ENCODE peak calls at places on chromosomes 2 and 18, in ten cellular contexts. B is Peyer's patch, Y is tibial nerve, S is stomach, M is testis, G is GM12878, N is transverse colon, A is IMR-90, I is body of pancreas, U is A549. Q is an unnamed sample.

GRCh38 chr2:24836206-24836605 is 43.0 kb downstream of the CENPO start:
- DNase-seq in B (no peak), Y (no peak), S (no peak), M (no peak), G (no peak), N (no peak), A (no peak), I (no peak), U (no peak), Q (no peak)

GRCh38 chr2:75577280-75577679 is 16.5 kb upstream of the EVA1A start:
- DNase-seq in B (no peak), Y (no peak), S (no peak), M (no peak), G (no peak), N (no peak), A (no peak), I (no peak), U (no peak), Q (no peak)

GRCh38 chr18:50879302-50880107 is 587 bp downstream of the ME2 start:
- DNase-seq in B (peak), Y (no peak), S (peak), M (peak), G (no peak), N (peak), A (peak), I (no peak), U (no peak), Q (no peak)

GRCh38 chr2:43220982-43221659 is 5.3 kb downstream of the ZFP36L2 start:
- DNase-seq in B (peak), Y (no peak), S (peak), M (peak), G (no peak), N (peak), A (peak), I (peak), U (no peak), Q (peak)

GRCh38 chr2:147420517-147420916 is 424.3 kb upstream of the ACVR2A start:
- DNase-seq in B (no peak), Y (no peak), S (no peak), M (peak), G (no peak), N (no peak), A (no peak), I (no peak), U (no peak), Q (no peak)

GRCh38 chr2:236849508-236849907 is 236.2 kb upstream of the COPS8 start:
- DNase-seq in B (no peak), Y (no peak), S (no peak), M (no peak), G (no peak), N (no peak), A (no peak), I (no peak), U (no peak), Q (no peak)

GRCh38 chr2:47249427-47249826 is 94.3 kb upstream of the STPG4 start:
- DNase-seq in B (no peak), Y (no peak), S (no peak), M (peak), G (no peak), N (no peak), A (no peak), I (no peak), U (no peak), Q (no peak)

GRCh38 chr18:47912794-47913594 is 17.5 kb downstream of the SMAD2 start:
- DNase-seq in B (no peak), Y (no peak), S (no peak), M (no peak), G (no peak), N (no peak), A (no peak), I (no peak), U (no peak), Q (no peak)

GRCh38 chr2:56191617-56192016 is 7.8 kb downstream of the CCDC85A start:
- DNase-seq in B (no peak), Y (no peak), S (no peak), M (peak), G (no peak), N (no peak), A (peak), I (peak), U (peak), Q (no peak)

GRCh38 chr2:85589982-85590791 is 5.4 kb upstream of the RNF181 start:
- DNase-seq in B (no peak), Y (no peak), S (peak), M (no peak), G (no peak), N (no peak), A (peak), I (peak), U (no peak), Q (no peak)

GRCh38 chr18:66136039-66136438 is 385.2 kb downstream of the CDH7 start:
- DNase-seq in B (no peak), Y (no peak), S (no peak), M (no peak), G (no peak), N (no peak), A (no peak), I (no peak), U (no peak), Q (no peak)

GRCh38 chr18:23274638-23275482 is 139.6 kb downstream of the CABLES1 start:
- DNase-seq in B (no peak), Y (no peak), S (no peak), M (no peak), G (no peak), N (no peak), A (no peak), I (no peak), U (no peak), Q (no peak)

GRCh38 chr2:45962522-45962921 is 311.0 kb downstream of the PRKCE start:
- DNase-seq in B (no peak), Y (no peak), S (peak), M (peak), G (no peak), N (no peak), A (peak), I (peak), U (no peak), Q (peak)

GRCh38 chr2:162152147-162152546 is at the start of gene GCG:
- DNase-seq in B (no peak), Y (no peak), S (no peak), M (no peak), G (no peak), N (no peak), A (no peak), I (no peak), U (no peak), Q (no peak)

GRCh38 chr2:162155093-162155492 is 3.0 kb upstream of the GCG start:
- DNase-seq in B (no peak), Y (no peak), S (no peak), M (no peak), G (no peak), N (no peak), A (no peak), I (no peak), U (no peak), Q (no peak)

GRCh38 chr2:162149940-162150339 is 2.1 kb downstream of the GCG start:
- DNase-seq in B (no peak), Y (no peak), S (no peak), M (no peak), G (no peak), N (no peak), A (no peak), I (no peak), U (no peak), Q (no peak)

GRCh38 chr2:162156149-162156548 is 4.1 kb upstream of the GCG start:
- DNase-seq in B (no peak), Y (no peak), S (no peak), M (no peak), G (no peak), N (no peak), A (no peak), I (no peak), U (no peak), Q (no peak)

GRCh38 chr2:162153608-162154224 is 1.7 kb upstream of the GCG start:
- DNase-seq in B (peak), Y (peak), S (peak), M (peak), G (no peak), N (peak), A (peak), I (peak), U (peak), Q (peak)
- TF ChIP-seq CTCF in B (peak), Y (peak), S (peak), M (no peak), G (peak), N (peak), A (peak), I (peak), U (peak), Q (no peak)

DNA sequence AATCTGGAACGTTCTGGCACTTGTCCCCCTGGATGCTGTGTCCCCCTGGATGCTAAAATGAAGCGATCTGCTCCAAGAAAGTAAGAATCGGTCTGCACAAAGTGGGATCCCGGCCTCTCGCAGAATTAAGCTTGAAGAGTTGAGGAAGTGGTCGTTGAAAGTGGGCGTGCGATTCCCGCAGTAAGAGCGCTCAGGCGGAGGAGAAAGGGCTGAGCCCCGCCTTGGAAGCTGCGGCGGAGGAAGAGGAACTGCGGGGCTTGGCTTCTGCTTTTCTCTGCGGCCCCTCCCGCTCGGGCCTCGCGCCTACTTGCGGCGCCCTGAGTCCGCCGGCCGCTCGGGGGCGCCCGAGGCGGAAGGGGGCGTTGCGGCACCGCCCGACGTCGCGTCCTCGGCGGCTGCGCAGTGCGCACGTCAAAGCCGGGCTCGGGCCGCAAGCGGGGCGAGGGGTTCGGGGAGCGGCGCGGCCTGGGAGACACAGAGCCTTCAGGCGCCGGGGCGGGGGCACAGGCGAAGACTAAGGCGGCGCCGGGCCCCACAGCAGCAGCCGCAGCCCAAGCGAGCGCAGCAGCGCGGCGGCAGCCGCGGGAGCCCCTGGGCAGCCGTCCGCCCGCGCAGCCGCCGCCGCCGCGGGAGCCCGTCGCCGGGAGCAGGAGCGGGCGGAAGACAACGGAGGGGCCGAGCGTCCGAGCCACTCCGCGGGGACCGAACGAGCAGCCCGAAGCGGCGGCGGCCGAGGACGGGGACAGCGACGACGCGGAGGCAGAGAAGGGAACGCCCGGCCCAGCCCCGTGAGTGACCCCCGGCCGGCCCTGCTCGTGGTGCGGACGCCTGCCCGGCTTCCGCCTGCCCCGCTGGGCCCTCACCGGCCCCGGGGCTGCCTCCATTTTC is at the start of gene CAB39:
- DNase-seq in B (peak), Y (peak), S (peak), M (peak), G (peak), N (peak), A (peak), I (peak), U (peak), Q (peak)
- TF ChIP-seq POLR2A in B (peak), Y (peak), S (no peak), M (no peak), G (peak), N (peak), A (peak), I (peak), U (peak), Q (no peak)

DNA sequence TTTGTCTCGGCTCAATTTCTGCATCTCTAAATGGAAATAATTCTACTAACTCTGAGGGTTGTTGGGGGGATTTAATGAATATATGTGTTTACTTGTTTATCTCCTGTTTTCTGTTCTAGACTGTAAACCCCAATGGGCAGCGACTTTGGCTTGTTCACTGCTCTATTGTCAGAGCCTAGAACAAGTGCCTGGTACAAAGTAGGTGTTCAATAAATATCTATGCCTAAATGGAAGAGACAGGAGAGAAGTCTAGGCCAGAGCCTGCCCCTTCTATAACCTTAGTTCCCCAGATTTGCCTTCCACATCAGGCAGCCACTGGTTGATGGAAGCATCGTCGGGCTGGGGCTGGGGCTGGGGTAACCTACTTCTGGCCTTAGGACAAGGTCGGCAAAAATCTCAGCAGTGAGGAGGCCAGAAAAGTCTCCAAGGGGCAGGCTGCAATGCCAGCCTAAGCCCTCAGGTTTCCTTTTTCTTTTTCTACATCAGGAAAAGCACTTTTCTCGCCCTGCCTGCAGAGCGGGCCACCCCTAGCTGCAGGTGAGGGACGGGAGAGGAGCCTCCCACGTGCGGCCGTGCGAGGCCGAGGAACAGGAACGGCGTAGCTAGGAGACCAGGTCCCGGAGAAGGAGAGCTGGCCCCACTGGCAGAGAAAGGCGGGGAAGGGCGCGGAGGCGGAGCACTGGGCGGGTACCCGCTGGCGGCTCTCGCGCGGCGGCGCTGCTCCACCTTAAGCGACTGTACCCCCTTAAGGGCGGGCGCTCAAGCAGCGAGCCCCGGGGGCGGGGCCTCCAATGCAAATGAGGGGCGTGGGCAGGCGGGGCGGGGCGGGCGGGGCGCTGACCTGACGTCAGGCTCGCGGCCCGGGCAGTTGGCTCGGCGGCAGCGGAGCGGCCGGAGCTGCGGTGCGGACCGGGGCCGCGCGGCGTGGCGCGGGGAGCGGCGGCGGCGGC is at the start of gene CNNM4:
- DNase-seq in B (peak), Y (peak), S (peak), M (peak), G (peak), N (peak), A (peak), I (peak), U (peak), Q (peak)
- TF ChIP-seq CTCF in B (no peak), Y (no peak), S (peak), M (no peak), G (no peak), N (peak), A (no peak), I (peak), U (no peak), Q (peak)

GRCh38 chr18:80147418-80148315 is 38.6 kb downstream of the ADNP2 start:
- DNase-seq in B (peak), Y (peak), S (peak), M (peak), G (peak), N (peak), A (peak), I (peak), U (peak), Q (peak)
- TF ChIP-seq POLR2A in B (peak), Y (no peak), S (no peak), M (no peak), G (peak), N (peak), A (no peak), I (peak), U (peak), Q (peak)